ENCODE peak calls at places on chromosomes 2 and 18, in four cellular contexts. Z, V, N and H are unnamed samples.

GRCh38 chr2:96122391-96122790 is 6.0 kb upstream of the ADRA2B start:
- DNase-seq in V (no peak), Z (no peak), N (no peak), H (no peak)

GRCh38 chr2:105464325-105464724 is 65.5 kb upstream of the FHL2 start:
- DNase-seq in V (no peak), Z (no peak), N (no peak), H (no peak)

GRCh38 chr2:46521215-46521683 is 41.9 kb downstream of the TMEM247 start:
- DNase-seq in N (no peak), Z (no peak), V (peak; percentile 84), H (no peak)

GRCh38 chr2:193523662-193524061 is 1328.9 kb upstream of the TMEFF2 start:
- DNase-seq in V (no peak), Z (no peak), N (no peak), H (no peak)

GRCh38 chr2:108315408-108316193 is 26.9 kb downstream of the SULT1C2 start:
- DNase-seq in V (no peak), N (no peak), Z (no peak), H (no peak)

GRCh38 chr2:169042856-169043255 is 11.7 kb upstream of the ABCB11 start:
- DNase-seq in N (no peak), Z (no peak), V (no peak), H (no peak)

GRCh38 chr2:177429688-177430325 is 37.2 kb downstream of the AGPS start:
- DNase-seq in V (peak; percentile 96), N (no peak), Z (no peak), H (peak; percentile 13)

GRCh38 chr2:23669413-23670244 is 257.3 kb downstream of the ATAD2B start:
- DNase-seq in V (peak; percentile 28), N (no peak), Z (no peak), H (peak; percentile 27)

GRCh38 chr2:24115057-24115456 is 8.1 kb downstream of the PFN4 start:
- DNase-seq in N (no peak), Z (no peak), V (peak; percentile 59), H (peak; percentile 40)

GRCh38 chr2:109321570-109321969 is 192.6 kb downstream of the SH3RF3 start:
- DNase-seq in V (peak; percentile 69), N (no peak), Z (no peak), H (no peak)

GRCh38 chr18:34977787-34978532 is 63.3 kb upstream of the MAPRE2 start:
- DNase-seq in V (peak; percentile 6), N (peak; percentile 77), Z (peak; percentile 57), H (peak; percentile 73)

GRCh38 chr18:45107425-45107824 is 426.7 kb downstream of the SETBP1 start:
- DNase-seq in Z (no peak), N (no peak), V (peak; percentile 6), H (no peak)

GRCh38 chr2:197179744-197180498 is 130.7 kb downstream of the ANKRD44 start:
- DNase-seq in N (no peak), V (peak; percentile 92), Z (no peak), H (no peak)

GRCh38 chr2:149465873-149466272 is 121.7 kb downstream of the MMADHC start:
- DNase-seq in N (no peak), V (no peak), Z (no peak), H (peak; percentile 77)

GRCh38 chr2:201808070-201808469 is 1.7 kb downstream of the CDK15 start:
- DNase-seq in Z (no peak), V (no peak), N (no peak), H (peak; percentile 40)

GRCh38 chr2:191677091-191677645 is 768 bp upstream of the NABP1 start:
- DNase-seq in V (peak; percentile 93), Z (no peak), N (no peak), H (peak; percentile 78)

GRCh38 chr2:64606495-64607363 is 47.0 kb downstream of the SERTAD2 start:
- DNase-seq in V (no peak), N (peak; percentile 77), Z (peak; percentile 87), H (peak; percentile 88)

GRCh38 chr18:44321868-44322590 is 358.7 kb upstream of the SETBP1 start:
- DNase-seq in V (no peak), Z (no peak), N (no peak), H (no peak)

GRCh38 chr18:50401888-50402287 is 27.0 kb downstream of the SKA1 start:
- DNase-seq in Z (peak; percentile 83), V (peak; percentile 7), N (peak; percentile 77), H (peak; percentile 71)

DNA sequence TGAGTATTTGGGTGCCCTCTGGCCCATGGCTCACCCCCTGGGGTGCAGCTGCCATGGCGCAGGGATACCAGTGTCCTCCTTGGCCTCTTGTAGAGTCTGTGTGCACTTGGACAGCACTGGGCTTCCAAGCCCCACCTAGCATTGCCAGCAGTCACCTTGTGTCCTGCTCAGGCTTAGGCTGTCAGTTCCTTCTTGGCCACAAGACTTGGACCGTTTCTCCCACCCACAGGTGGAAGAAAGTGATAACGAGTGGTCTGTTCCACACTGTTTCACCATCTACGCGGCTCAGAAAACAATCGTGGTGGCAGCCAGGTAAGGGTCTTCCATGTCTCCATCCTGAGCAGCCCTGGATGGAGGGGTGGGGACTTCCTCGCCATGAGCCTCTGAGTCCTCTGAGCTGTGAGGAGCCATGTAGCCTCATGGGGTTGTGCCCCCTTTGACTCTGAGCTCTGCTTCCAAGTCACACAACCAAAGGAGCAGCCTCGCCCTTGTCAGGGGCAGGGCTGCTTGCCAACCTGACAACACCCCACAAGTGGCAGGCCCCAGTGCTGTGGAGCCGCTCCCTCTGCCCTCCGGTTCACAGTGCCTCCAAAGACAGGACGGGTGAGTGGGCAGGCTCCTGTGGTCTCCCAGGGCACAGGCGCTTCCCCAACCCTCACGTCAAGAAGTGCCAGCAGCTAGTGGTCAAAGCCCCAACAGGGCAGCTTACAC is 18.5 kb downstream of the STK25 start:
- DNase-seq in V (no peak), Z (no peak), N (peak; percentile 45), H (no peak)
- H3K56ac ChIP-seq in V (no peak overlapping the region), Z (no peak overlapping the region), N (no peak overlapping the region), H (no peak overlapping the region)

DNA sequence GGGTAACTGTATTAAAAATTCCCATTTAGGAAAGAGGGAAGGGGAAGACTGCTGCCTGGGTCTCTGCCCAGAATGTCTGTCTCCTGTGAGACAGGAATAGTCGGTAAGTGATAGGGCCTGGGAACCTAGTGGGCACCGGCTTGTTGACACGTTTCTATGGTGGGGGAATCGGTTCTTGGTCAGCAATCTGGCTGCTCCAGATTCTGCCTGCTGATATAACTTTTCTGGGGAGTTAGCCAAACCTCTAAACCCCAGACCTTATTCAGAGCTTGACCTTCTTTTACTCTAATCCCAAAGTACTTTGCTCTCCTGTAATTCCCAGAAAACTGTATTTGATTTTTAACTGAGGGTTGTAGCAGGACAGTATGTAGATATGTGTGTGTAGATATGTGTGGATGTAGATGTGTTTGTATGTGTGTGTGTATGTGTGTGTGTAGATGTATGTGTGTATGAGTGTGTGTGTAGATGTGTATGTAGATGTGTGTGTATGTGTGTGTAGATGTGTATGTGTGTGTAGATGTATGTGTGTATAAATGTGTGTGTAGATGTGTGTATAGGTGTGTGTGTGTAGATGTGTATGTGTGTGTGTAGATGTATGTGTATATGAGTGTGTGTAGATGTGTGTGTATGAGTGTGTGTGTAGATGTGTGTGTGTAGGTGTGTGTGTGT is 61.8 kb upstream of the TXNDC2 start:
- DNase-seq in Z (no peak), N (no peak), V (peak; percentile 65), H (no peak)
- H3K23ac ChIP-seq in Z (no peak overlapping the region), N (no peak overlapping the region), V (peak overlapping the region; percentile 26), H (no peak overlapping the region)

DNA sequence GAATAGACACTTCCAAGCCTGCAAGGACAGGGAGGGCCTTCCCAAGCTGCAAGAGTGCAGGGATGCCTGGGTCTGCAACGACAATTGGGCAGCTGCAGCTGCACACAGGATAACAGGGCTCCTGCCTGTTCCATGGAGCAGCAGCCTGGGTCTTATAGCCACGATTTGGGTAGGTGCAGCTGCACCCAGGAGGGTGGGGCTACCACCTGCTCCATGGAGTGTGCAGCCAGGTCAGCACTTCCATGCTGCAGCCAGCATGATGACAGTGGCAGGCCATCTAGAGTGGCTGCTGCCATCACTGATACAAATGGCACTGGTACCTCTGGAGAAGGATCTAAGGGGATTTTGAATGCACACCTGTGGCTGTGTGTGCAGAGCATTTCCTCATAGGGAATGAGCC is 528.5 kb downstream of the DSC3 start:
- DNase-seq in N (no peak), V (no peak), Z (no peak), H (no peak)
- H3K18ac ChIP-seq in N (no peak overlapping the region), V (no peak overlapping the region), Z (no peak overlapping the region), H (no peak overlapping the region)

GRCh38 chr2:113061241-113061640 is 2.2 kb downstream of the IL36RN start:
- DNase-seq in Z (no peak), N (no peak), V (no peak), H (no peak)

GRCh38 chr2:113060396-113060795 is 1.4 kb downstream of the IL36RN start:
- DNase-seq in N (no peak), V (no peak), Z (no peak), H (no peak)

GRCh38 chr2:113058411-113058994 is 495 bp upstream of the IL36RN start:
- DNase-seq in Z (no peak), N (no peak), V (no peak), H (no peak)

GRCh38 chr2:113057127-113057526 is 1.9 kb upstream of the IL36RN start:
- DNase-seq in Z (no peak), V (no peak), N (no peak), H (no peak)

GRCh38 chr2:113058998-113059960 is at the start of gene IL36RN:
- DNase-seq in N (no peak), V (no peak), Z (no peak), H (no peak)
- H3K56ac ChIP-seq in N (no peak within 1 kb of the TSS), V (no peak within 1 kb of the TSS), Z (no peak within 1 kb of the TSS), H (no peak within 1 kb of the TSS)

GRCh38 chr2:171160119-171160629 is 519 bp downstream of the TLK1 start:
- DNase-seq in V (peak; percentile 62), N (no peak), Z (peak; percentile 63), H (peak; percentile 93)

GRCh38 chr2:171161425-171162289 is 964 bp upstream of the TLK1 start:
- DNase-seq in Z (no peak), V (no peak), N (no peak), H (no peak)

GRCh38 chr2:171158790-171159325 is 1.8 kb downstream of the TLK1 start:
- DNase-seq in V (no peak), N (no peak), Z (no peak), H (peak; percentile 41)

GRCh38 chr2:171159326-171160118 is 1.2 kb downstream of the TLK1 start:
- DNase-seq in N (peak; percentile 59), Z (peak; percentile 43), V (peak; percentile 80), H (peak; percentile 71)

DNA sequence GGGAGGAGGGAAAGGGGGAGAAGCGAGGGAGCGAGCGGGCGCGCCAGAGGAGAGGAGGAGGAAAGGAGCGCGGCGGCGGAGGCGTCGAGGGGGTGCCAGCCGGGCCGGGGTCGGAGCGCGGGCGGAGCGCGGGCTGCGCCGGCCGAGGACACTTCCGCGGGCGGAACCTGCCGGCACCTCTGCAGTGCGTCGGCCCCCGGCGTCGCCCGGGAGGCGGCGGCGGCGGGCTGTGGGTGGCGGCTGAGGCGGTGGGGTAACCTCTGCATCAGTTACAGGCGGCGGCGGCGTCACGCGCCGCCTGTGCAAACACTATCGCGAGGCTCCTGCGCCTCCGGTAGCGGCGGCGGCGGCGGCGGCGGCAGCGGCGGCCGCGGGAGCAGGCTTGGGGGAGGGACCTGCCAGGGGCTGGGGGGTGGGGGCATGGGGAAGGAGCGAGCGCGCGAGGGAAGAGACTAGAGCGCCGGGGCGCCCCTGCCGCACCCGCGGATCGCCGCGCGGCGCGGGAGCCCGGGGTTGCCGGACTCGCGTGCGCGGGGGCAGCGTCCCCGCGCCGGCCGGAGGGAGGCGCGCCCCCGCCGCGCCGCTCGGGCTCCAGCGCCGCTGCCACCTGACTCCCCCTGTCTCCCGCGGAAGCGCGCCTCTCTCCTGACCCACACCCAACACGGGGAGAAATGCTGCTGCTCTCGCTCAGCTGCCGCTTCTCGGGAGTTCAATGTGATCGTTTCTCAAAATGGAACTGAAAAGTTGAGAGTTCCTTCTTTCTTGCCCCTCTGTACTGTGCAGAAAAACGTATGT is at the start of gene TLK1:
- DNase-seq in V (peak; percentile 69), Z (peak; percentile 75), N (peak; percentile 84), H (peak; percentile 87)
- H3K23ac ChIP-seq in V (peak within 1 kb of the TSS; percentile 99), Z (no peak within 1 kb of the TSS), N (no peak within 1 kb of the TSS), H (peak within 1 kb of the TSS; percentile 97)